ENCODE peak calls at places on chromosomes 13 and 19, in ten cellular contexts. Z, C, D, E, K, R, B, M, A and H are unnamed samples.

GRCh38 chr13:100398360-100398759 is 190.2 kb downstream of the GGACT start:
- DNase-seq in Z (no peak), C (no peak), D (no peak), E (no peak), K (no peak), R (no peak), B (no peak), M (no peak), A (no peak), H (no peak)

GRCh38 chr19:18436651-18437478 is 1.1 kb downstream of the ISYNA1 start:
- DNase-seq in Z (peak), C (peak), D (no peak), E (peak), K (peak), R (peak), B (no peak), M (peak), A (peak), H (peak)

GRCh38 chr13:100434010-100434763 is 154.4 kb downstream of the GGACT start:
- DNase-seq in Z (no peak), C (no peak), D (no peak), E (no peak), K (peak), R (no peak), B (no peak), M (no peak), A (no peak), H (no peak)

GRCh38 chr13:98890186-98890585 is 87.7 kb downstream of the DOCK9 start:
- DNase-seq in Z (no peak), C (no peak), D (peak), E (no peak), K (peak), R (no peak), B (no peak), M (no peak), A (no peak), H (no peak)

GRCh38 chr13:34174671-34175145 is 356.8 kb downstream of the RFC3 start:
- DNase-seq in Z (no peak), C (no peak), D (no peak), E (no peak), K (peak), R (no peak), B (no peak), M (no peak), A (no peak), H (no peak)

GRCh38 chr19:17703823-17704463 is 15.3 kb upstream of the MAP1S start:
- DNase-seq in Z (no peak), C (peak), D (no peak), E (no peak), K (peak), R (peak), B (no peak), M (peak), A (peak), H (peak)

GRCh38 chr13:87042946-87043345 is 628.2 kb upstream of the SLITRK5 start:
- DNase-seq in Z (no peak), C (no peak), D (no peak), E (no peak), K (peak), R (no peak), B (no peak), M (no peak), A (no peak), H (no peak)

GRCh38 chr13:84445776-84446175 is 563.5 kb upstream of the SLITRK1 start:
- DNase-seq in Z (no peak), C (no peak), D (no peak), E (no peak), K (peak), R (no peak), B (no peak), M (no peak), A (no peak), H (no peak)

GRCh38 chr13:37621811-37622361 is 23.3 kb upstream of the POSTN start:
- DNase-seq in Z (no peak), C (no peak), D (no peak), E (no peak), K (peak), R (no peak), B (no peak), M (no peak), A (no peak), H (no peak)

GRCh38 chr13:37303610-37304009 is 198.1 kb upstream of the CSNK1A1L start:
- DNase-seq in Z (no peak), C (no peak), D (no peak), E (no peak), K (peak), R (no peak), B (no peak), M (no peak), A (no peak), H (no peak)

GRCh38 chr13:95300625-95301134 is 571 bp downstream of the ABCC4 start:
- DNase-seq in Z (peak), C (peak), D (peak), E (no peak), K (peak), R (peak), B (no peak), M (peak), A (peak), H (peak)

GRCh38 chr19:28963481-28964245 is 249.3 kb downstream of the UQCRFS1 start:
- DNase-seq in Z (no peak), C (no peak), D (no peak), E (no peak), K (no peak), R (no peak), B (no peak), M (no peak), A (no peak), H (no peak)

GRCh38 chr13:57673197-57673596 is 41.7 kb downstream of the PCDH17 start:
- DNase-seq in Z (no peak), C (no peak), D (no peak), E (no peak), K (no peak), R (no peak), B (no peak), M (no peak), A (no peak), H (no peak)

GRCh38 chr13:65965496-65965895 is 1264.6 kb downstream of the PCDH9 start:
- DNase-seq in Z (no peak), C (no peak), D (no peak), E (no peak), K (peak), R (no peak), B (no peak), M (no peak), A (no peak), H (no peak)

GRCh38 chr13:65971541-65971940 is 1258.6 kb downstream of the PCDH9 start:
- DNase-seq in Z (no peak), C (no peak), D (no peak), E (no peak), K (no peak), R (no peak), B (no peak), M (no peak), A (no peak), H (no peak)

GRCh38 chr13:65964672-65965071 is 1265.5 kb downstream of the PCDH9 start:
- DNase-seq in Z (no peak), C (no peak), D (no peak), E (no peak), K (peak), R (no peak), B (no peak), M (no peak), A (no peak), H (no peak)

GRCh38 chr13:65966991-65967451 is 1263.1 kb downstream of the PCDH9 start:
- DNase-seq in Z (no peak), C (no peak), D (no peak), E (no peak), K (peak), R (no peak), B (no peak), M (no peak), A (no peak), H (no peak)
- TF ChIP-seq CTCF in Z (peak), C (no peak), D (no peak), E (no peak), K (peak), R (peak), B (no peak), M (no peak), A (peak), H (peak)

GRCh38 chr19:38224014-38224862 is at the start of gene DPF1:
- DNase-seq in Z (peak), C (peak), D (no peak), E (peak), K (peak), R (peak), B (no peak), M (no peak), A (peak), H (peak)
- TF ChIP-seq CTCF in Z (no peak), C (no peak), D (no peak), E (peak), K (no peak), R (peak), B (no peak), M (no peak), A (peak), H (peak)

GRCh38 chr19:31110331-31110730 is 238.9 kb downstream of the TSHZ3 start:
- DNase-seq in Z (no peak), C (no peak), D (no peak), E (no peak), K (peak), R (peak), B (no peak), M (no peak), A (peak), H (no peak)
- TF ChIP-seq CTCF in Z (peak), C (no peak), D (no peak), E (no peak), K (peak), R (no peak), B (no peak), M (no peak), A (peak), H (no peak)

GRCh38 chr19:33191501-33191900 is 2.6 kb upstream of the LRP3 start:
- DNase-seq in Z (no peak), C (no peak), D (no peak), E (no peak), K (no peak), R (no peak), B (no peak), M (no peak), A (no peak), H (no peak)
- TF ChIP-seq CTCF in Z (no peak), C (no peak), D (no peak), E (no peak), K (no peak), R (no peak), B (no peak), M (no peak), A (no peak), H (no peak)

GRCh38 chr19:1049106-1049505 is 9.2 kb downstream of the ABCA7 start:
- DNase-seq in Z (no peak), C (no peak), D (no peak), E (no peak), K (no peak), R (no peak), B (no peak), M (no peak), A (no peak), H (no peak)
- TF ChIP-seq CTCF in Z (no peak), C (no peak), D (no peak), E (no peak), K (no peak), R (no peak), B (no peak), M (no peak), A (no peak), H (no peak)